ENCODE peak calls at places on chromosomes 6 and 20, in four cellular contexts. One of them, this sample, is unnamed.

GRCh38 chr6:135667694-135668455 is 170.3 kb upstream of the AHI1 start:
- DNase-seq in gastrocnemius medialis: no peak
- DNase-seq in thoracic aorta: no peak
- DNase-seq in stomach: no peak
- DNase-seq in this sample: peak

GRCh38 chr20:10739575-10739974 is 65.8 kb upstream of the JAG1 start:
- DNase-seq in thoracic aorta: no peak
- DNase-seq in gastrocnemius medialis: no peak
- DNase-seq in stomach: no peak
- DNase-seq in this sample: no peak

GRCh38 chr6:108581237-108581931 is 20.7 kb downstream of the FOXO3 start:
- DNase-seq in gastrocnemius medialis: peak
- DNase-seq in thoracic aorta: no peak
- DNase-seq in stomach: no peak
- DNase-seq in this sample: no peak

GRCh38 chr6:24009319-24009718 is 116.7 kb upstream of the NRSN1 start:
- DNase-seq in thoracic aorta: no peak
- DNase-seq in stomach: no peak
- DNase-seq in gastrocnemius medialis: no peak
- DNase-seq in this sample: no peak

GRCh38 chr20:4920131-4920530 is 81.2 kb downstream of the SLC23A2 start:
- DNase-seq in stomach: no peak
- DNase-seq in thoracic aorta: no peak
- DNase-seq in gastrocnemius medialis: no peak
- DNase-seq in this sample: no peak

GRCh38 chr20:57773059-57773815 is 63.4 kb upstream of the PMEPA1 start:
- DNase-seq in stomach: no peak
- DNase-seq in thoracic aorta: no peak
- DNase-seq in gastrocnemius medialis: no peak
- DNase-seq in this sample: no peak

GRCh38 chr6:15734118-15734897 is 71.5 kb upstream of the DTNBP1 start:
- DNase-seq in stomach: no peak
- DNase-seq in gastrocnemius medialis: no peak
- DNase-seq in thoracic aorta: no peak
- DNase-seq in this sample: no peak

GRCh38 chr6:83199865-83200230 is 6.7 kb downstream of the RWDD2A start:
- DNase-seq in thoracic aorta: no peak
- DNase-seq in gastrocnemius medialis: peak
- DNase-seq in stomach: no peak
- DNase-seq in this sample: no peak

GRCh38 chr20:58611236-58612020 is 39.7 kb upstream of the STX16 start:
- DNase-seq in gastrocnemius medialis: no peak
- DNase-seq in thoracic aorta: no peak
- DNase-seq in stomach: peak
- DNase-seq in this sample: no peak

GRCh38 chr6:109104512-109104911 is 9.2 kb downstream of the CEP57L1 start:
- DNase-seq in gastrocnemius medialis: no peak
- DNase-seq in thoracic aorta: no peak
- DNase-seq in stomach: no peak
- DNase-seq in this sample: no peak

GRCh38 chr20:44033873-44034272 is 119.2 kb downstream of the TOX2 start:
- DNase-seq in thoracic aorta: no peak
- DNase-seq in gastrocnemius medialis: no peak
- DNase-seq in stomach: peak
- DNase-seq in this sample: no peak

GRCh38 chr20:35680464-35681183 is 15.9 kb upstream of the CPNE1 start:
- DNase-seq in thoracic aorta: no peak
- DNase-seq in gastrocnemius medialis: no peak
- DNase-seq in stomach: no peak
- DNase-seq in this sample: no peak

GRCh38 chr6:106501836-106502447 is 127.4 kb downstream of the RTN4IP1 start:
- DNase-seq in thoracic aorta: no peak
- DNase-seq in gastrocnemius medialis: no peak
- DNase-seq in stomach: no peak
- DNase-seq in this sample: no peak

GRCh38 chr6:160734627-160735026 is 32.6 kb downstream of the PLG start:
- DNase-seq in gastrocnemius medialis: no peak
- DNase-seq in thoracic aorta: no peak
- DNase-seq in stomach: no peak
- DNase-seq in this sample: no peak

GRCh38 chr6:153511896-153512496 is 380.9 kb upstream of the RGS17 start:
- DNase-seq in gastrocnemius medialis: no peak
- DNase-seq in stomach: no peak
- DNase-seq in thoracic aorta: no peak
- DNase-seq in this sample: peak

GRCh38 chr6:139308936-139309603 is 17.3 kb upstream of the TXLNB start:
- DNase-seq in stomach: peak
- DNase-seq in gastrocnemius medialis: no peak
- DNase-seq in thoracic aorta: no peak
- DNase-seq in this sample: no peak

GRCh38 chr6:31113861-31114539 is 600 bp upstream of the PSORS1C1 start:
- DNase-seq in stomach: no peak
- DNase-seq in gastrocnemius medialis: no peak
- DNase-seq in thoracic aorta: no peak
- DNase-seq in this sample: no peak

GRCh38 chr6:167799033-167799933 is 27.4 kb upstream of the AFDN start:
- DNase-seq in stomach: no peak
- DNase-seq in gastrocnemius medialis: no peak
- DNase-seq in thoracic aorta: no peak
- DNase-seq in this sample: no peak

GRCh38 chr20:57777911-57778310 is 68.1 kb upstream of the PMEPA1 start:
- DNase-seq in thoracic aorta: no peak
- DNase-seq in stomach: no peak
- DNase-seq in gastrocnemius medialis: no peak
- DNase-seq in this sample: no peak

GRCh38 chr6:5865492-5866031 is 141.2 kb downstream of the NRN1 start:
- DNase-seq in gastrocnemius medialis: no peak
- DNase-seq in stomach: no peak
- DNase-seq in thoracic aorta: no peak
- DNase-seq in this sample: no peak

GRCh38 chr6:166551797-166552495 is 34.5 kb downstream of the RAMACL start:
- DNase-seq in stomach: no peak
- DNase-seq in thoracic aorta: no peak
- DNase-seq in gastrocnemius medialis: no peak
- DNase-seq in this sample: no peak

GRCh38 chr6:166485651-166486535 is 100.6 kb downstream of the RAMACL start:
- DNase-seq in gastrocnemius medialis: no peak
- DNase-seq in thoracic aorta: no peak
- DNase-seq in stomach: no peak
- DNase-seq in this sample: no peak

GRCh38 chr6:89411269-89412070 is 603 bp downstream of the RRAGD start:
- DNase-seq in gastrocnemius medialis: peak
- DNase-seq in stomach: peak
- DNase-seq in thoracic aorta: no peak
- DNase-seq in this sample: peak

GRCh38 chr20:56893206-56893605 is 264.1 kb downstream of the TFAP2C start:
- DNase-seq in gastrocnemius medialis: no peak
- DNase-seq in stomach: no peak
- DNase-seq in thoracic aorta: no peak
- DNase-seq in this sample: no peak

GRCh38 chr6:3139090-3139903 is 18.0 kb downstream of the TUBB2A start:
- DNase-seq in thoracic aorta: no peak
- DNase-seq in stomach: peak
- DNase-seq in gastrocnemius medialis: peak
- DNase-seq in this sample: no peak

GRCh38 chr20:35979528-35979927 is 11.1 kb downstream of the CNBD2 start:
- DNase-seq in stomach: no peak
- DNase-seq in gastrocnemius medialis: no peak
- DNase-seq in thoracic aorta: no peak
- DNase-seq in this sample: no peak

DNA sequence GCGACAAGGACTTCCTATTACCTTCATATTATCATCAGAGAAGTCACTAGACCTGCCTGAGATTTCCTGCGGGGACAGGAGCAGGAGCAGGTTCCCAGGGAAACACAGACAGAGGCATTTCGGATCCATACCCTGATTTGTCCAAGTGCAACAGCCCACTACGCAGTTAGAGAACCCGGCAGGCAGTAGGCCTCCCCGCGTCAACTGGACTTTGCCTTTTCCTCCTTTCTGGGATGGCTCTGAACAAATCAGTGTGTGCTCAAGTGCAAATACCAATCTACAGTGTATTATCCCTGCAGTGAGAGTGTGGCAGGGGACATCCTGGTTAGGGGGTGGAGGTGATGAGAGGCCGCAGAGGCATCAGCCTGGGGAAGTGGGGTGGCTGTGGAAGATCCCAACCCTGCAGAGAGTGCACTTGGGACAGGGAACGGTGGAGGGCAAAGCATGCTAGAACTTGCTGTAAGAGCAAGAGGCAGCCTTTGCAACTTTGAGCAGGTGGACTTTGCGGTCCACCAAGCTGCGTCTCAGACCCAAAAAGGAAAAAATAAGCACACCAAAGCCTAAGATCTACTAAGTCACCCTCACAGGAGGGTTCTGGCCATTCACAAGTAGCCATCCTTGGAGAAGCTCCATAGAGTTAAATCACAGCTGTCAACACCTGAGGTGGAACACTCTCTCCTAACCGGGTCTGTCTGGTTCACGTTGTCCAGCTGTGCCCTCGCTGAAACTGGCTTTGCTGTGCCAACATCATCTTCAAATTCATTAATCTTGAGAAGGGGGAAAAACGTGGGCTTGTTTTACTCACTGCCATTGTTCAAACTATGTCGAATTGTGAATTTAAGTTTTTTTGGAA is 159.1 kb downstream of the ZDHHC14 start:
- DNase-seq in stomach: no peak
- DNase-seq in thoracic aorta: no peak
- DNase-seq in gastrocnemius medialis: peak
- DNase-seq in this sample: no peak
- TF ChIP-seq CTCF in stomach: no peak
- TF ChIP-seq CTCF in thoracic aorta: no peak
- TF ChIP-seq CTCF in gastrocnemius medialis: no peak
- TF ChIP-seq CTCF in this sample: no peak

DNA sequence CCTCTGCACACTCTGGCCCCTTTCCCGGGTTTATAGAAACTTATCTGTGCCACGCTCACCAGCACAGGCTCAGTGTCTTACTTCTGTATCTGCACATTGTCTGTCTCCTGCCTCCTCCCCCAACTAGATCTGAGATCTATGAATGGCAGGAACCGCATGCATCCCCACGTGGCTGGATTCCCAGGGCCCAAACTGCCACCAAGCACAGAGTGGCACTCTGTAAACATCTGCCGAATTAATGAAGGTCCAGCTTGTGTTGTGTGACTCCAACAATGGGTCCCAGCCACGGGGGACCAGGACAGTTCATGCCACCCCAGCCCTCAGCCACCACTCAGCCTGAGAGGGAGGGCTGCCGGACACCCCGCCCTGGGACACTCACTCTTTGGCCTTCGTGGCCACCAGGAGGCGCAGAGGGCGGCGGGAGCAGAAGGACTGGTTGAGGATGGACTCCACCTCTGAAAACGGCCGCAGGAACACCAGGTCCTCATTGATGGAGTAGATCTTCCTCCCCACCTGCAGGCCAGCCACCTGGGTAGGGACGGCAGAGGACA is 171.1 kb downstream of the PREX1 start:
- DNase-seq in stomach: peak
- DNase-seq in gastrocnemius medialis: no peak
- DNase-seq in thoracic aorta: no peak
- DNase-seq in this sample: peak
- TF ChIP-seq CTCF in stomach: no peak
- TF ChIP-seq CTCF in gastrocnemius medialis: no peak
- TF ChIP-seq CTCF in thoracic aorta: no peak
- TF ChIP-seq CTCF in this sample: no peak

GRCh38 chr20:32336918-32337347 is 21.2 kb upstream of the ASXL1 start:
- DNase-seq in stomach: no peak
- DNase-seq in gastrocnemius medialis: no peak
- DNase-seq in thoracic aorta: no peak
- DNase-seq in this sample: no peak
- TF ChIP-seq CTCF in stomach: no peak
- TF ChIP-seq CTCF in gastrocnemius medialis: no peak
- TF ChIP-seq CTCF in thoracic aorta: peak
- TF ChIP-seq CTCF in this sample: peak

GRCh38 chr6:51844391-51844735 is 243.1 kb downstream of the PKHD1 start:
- DNase-seq in thoracic aorta: no peak
- DNase-seq in stomach: no peak
- DNase-seq in gastrocnemius medialis: no peak
- DNase-seq in this sample: peak
- TF ChIP-seq CTCF in thoracic aorta: no peak
- TF ChIP-seq CTCF in stomach: no peak
- TF ChIP-seq CTCF in gastrocnemius medialis: no peak
- TF ChIP-seq CTCF in this sample: peak

DNA sequence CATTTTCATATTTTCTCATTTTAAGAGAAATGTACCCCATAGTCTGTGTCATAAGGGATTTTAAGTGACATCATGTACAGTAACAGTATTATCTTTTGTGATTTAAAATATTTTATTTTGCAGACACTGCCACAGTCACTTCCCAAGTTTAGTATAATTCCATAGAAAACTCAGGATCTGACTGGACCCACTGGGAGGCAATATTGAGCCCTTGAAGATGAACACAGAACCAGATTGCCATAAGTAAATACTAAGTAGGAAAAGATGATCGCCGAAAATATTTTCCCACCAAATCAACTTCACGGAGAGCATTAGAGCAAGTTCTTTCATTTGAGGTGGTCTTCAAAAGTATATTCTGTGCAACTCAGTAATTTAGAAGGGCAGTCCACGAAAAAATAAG is 17.6 kb upstream of the PKHD1 start:
- DNase-seq in stomach: no peak
- DNase-seq in gastrocnemius medialis: no peak
- DNase-seq in thoracic aorta: no peak
- DNase-seq in this sample: no peak
- TF ChIP-seq CTCF in stomach: no peak
- TF ChIP-seq CTCF in gastrocnemius medialis: no peak
- TF ChIP-seq CTCF in thoracic aorta: no peak
- TF ChIP-seq CTCF in this sample: no peak

GRCh38 chr6:170033666-170034065 is 257.2 kb downstream of the DLL1 start:
- DNase-seq in thoracic aorta: no peak
- DNase-seq in gastrocnemius medialis: no peak
- DNase-seq in stomach: peak
- DNase-seq in this sample: no peak

GRCh38 chr6:170035896-170036295 is 255.0 kb downstream of the DLL1 start:
- DNase-seq in stomach: peak
- DNase-seq in thoracic aorta: no peak
- DNase-seq in gastrocnemius medialis: no peak
- DNase-seq in this sample: no peak

GRCh38 chr6:170032706-170033309 is 258.1 kb downstream of the DLL1 start:
- DNase-seq in stomach: peak
- DNase-seq in gastrocnemius medialis: no peak
- DNase-seq in thoracic aorta: no peak
- DNase-seq in this sample: no peak

GRCh38 chr6:170035104-170035503 is 255.8 kb downstream of the DLL1 start:
- DNase-seq in thoracic aorta: no peak
- DNase-seq in stomach: no peak
- DNase-seq in gastrocnemius medialis: no peak
- DNase-seq in this sample: no peak

DNA sequence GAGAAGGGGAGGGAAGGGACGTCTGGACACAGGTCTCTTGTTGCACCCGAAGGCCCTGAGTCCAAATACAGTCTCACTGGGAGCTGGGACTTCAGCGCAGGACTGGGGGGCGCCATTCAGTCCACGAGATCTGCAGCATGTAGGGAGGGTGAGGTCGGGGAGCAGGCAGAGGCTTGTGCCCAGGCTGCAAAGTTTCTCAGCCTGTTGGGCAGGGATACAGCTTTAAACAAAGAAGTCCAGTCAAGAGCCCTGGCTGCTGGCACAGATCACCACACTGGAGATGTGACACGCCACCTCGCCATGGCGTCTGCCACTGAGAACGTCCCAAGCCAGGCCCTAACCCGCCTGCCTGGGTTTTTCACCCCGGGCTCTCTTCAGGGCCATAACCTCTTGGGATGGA is 256.6 kb downstream of the DLL1 start:
- DNase-seq in stomach: peak
- DNase-seq in thoracic aorta: no peak
- DNase-seq in gastrocnemius medialis: no peak
- DNase-seq in this sample: no peak
- TF ChIP-seq CTCF in stomach: no peak
- TF ChIP-seq CTCF in thoracic aorta: no peak
- TF ChIP-seq CTCF in gastrocnemius medialis: no peak
- TF ChIP-seq CTCF in this sample: no peak